ENCODE peak calls at places on chromosome 22, in five cellular contexts. Y, V, M, C and R are unnamed samples.

GRCh38 chr22:32920032-32920628 is 118.6 kb downstream of the TIMP3 start:
- DNase-seq in V (no peak), M (peak; percentile 74), Y (no peak), C (peak; percentile 84), R (no peak)

GRCh38 chr22:40703731-40704130 is 24.4 kb downstream of the MCHR1 start:
- DNase-seq in M (peak; percentile 9), Y (no peak), C (no peak), V (no peak), R (no peak)

GRCh38 chr22:18091916-18092526 is 14.2 kb downstream of the PEX26 start:
- DNase-seq in C (peak; percentile 87), Y (peak; percentile 11), M (no peak), V (no peak), R (no peak)

GRCh38 chr22:50082961-50083461 is 2.2 kb downstream of the MLC1 start:
- DNase-seq in Y (no peak), C (no peak), V (no peak), M (no peak), R (no peak)

GRCh38 chr22:34886812-34887211 is 179.1 kb upstream of the ISX start:
- DNase-seq in C (no peak), Y (no peak), M (peak; percentile 47), V (no peak), R (no peak)

GRCh38 chr22:45885171-45885840 is 91.7 kb downstream of the WNT7B start:
- DNase-seq in C (peak; percentile 51), V (peak; percentile 22), Y (no peak), M (no peak), R (no peak)

GRCh38 chr22:46078241-46079092 is 71.9 kb upstream of the PPARA start:
- DNase-seq in M (no peak), C (peak; percentile 91), V (peak; percentile 75), Y (no peak), R (no peak)

GRCh38 chr22:46057206-46057605 is 80.2 kb upstream of the WNT7B start:
- DNase-seq in M (peak; percentile 60), C (peak; percentile 75), V (peak; percentile 39), Y (no peak), R (no peak)

GRCh38 chr22:24775769-24776492 is 1.4 kb upstream of the PIWIL3 start:
- DNase-seq in C (no peak), V (no peak), Y (no peak), M (no peak), R (no peak)

GRCh38 chr22:32829451-32829851 is 27.9 kb downstream of the TIMP3 start:
- DNase-seq in M (no peak), V (no peak), Y (no peak), C (peak; percentile 64), R (no peak)

GRCh38 chr22:22424210-22424800 is 84.2 kb downstream of the ZNF280B start:
- DNase-seq in M (no peak), Y (no peak), C (no peak), V (no peak), R (no peak)

GRCh38 chr22:20431520-20432237 is 5.9 kb downstream of the SCARF2 start:
- DNase-seq in Y (no peak), V (peak; percentile 51), M (no peak), C (peak; percentile 66), R (no peak)

GRCh38 chr22:22040908-22041307 is 58.3 kb upstream of the TOP3B start:
- DNase-seq in C (no peak), M (no peak), V (no peak), Y (no peak), R (no peak)

GRCh38 chr22:45284705-45285305 is at the start of gene UPK3A:
- DNase-seq in C (no peak), Y (peak; percentile 39), M (peak; percentile 18), V (peak; percentile 87), R (peak; percentile 24)